ENCODE peak calls at places on chromosomes 2 and 18, in six cellular contexts. O is GM12878, L is HepG2, Q is A549, G is SK-N-SH, B is HCT116. A is an unnamed sample.

GRCh38 chr18:42113529-42114191 is 158.6 kb downstream of the PIK3C3 start:
- DNase-seq in G (no peak), O (no peak), B (no peak), L (peak), Q (no peak), A (peak)

GRCh38 chr18:3094355-3094684 is 81.4 kb upstream of the LPIN2 start:
- DNase-seq in G (no peak), Q (no peak), L (no peak), O (no peak), B (no peak), A (no peak)

GRCh38 chr2:236782938-236783337 is 213.3 kb downstream of the ACKR3 start:
- DNase-seq in B (no peak), Q (peak), G (no peak), O (no peak), L (no peak), A (no peak)

GRCh38 chr2:66569321-66569851 is 134.5 kb downstream of the MEIS1 start:
- DNase-seq in B (no peak), O (no peak), G (no peak), Q (no peak), L (no peak), A (peak)

GRCh38 chr2:144414324-144414845 is 105.5 kb downstream of the ZEB2 start:
- DNase-seq in G (no peak), L (no peak), B (no peak), Q (no peak), O (no peak), A (peak)

GRCh38 chr18:29003194-29003593 is 826.3 kb upstream of the CDH2 start:
- DNase-seq in G (no peak), Q (no peak), L (no peak), O (no peak), B (no peak), A (peak)

GRCh38 chr2:31381601-31382000 is 32.9 kb downstream of the XDH start:
- DNase-seq in Q (no peak), O (no peak), B (no peak), G (no peak), L (no peak), A (no peak)

GRCh38 chr2:128473175-128474013 is 154.7 kb upstream of the HS6ST1 start:
- DNase-seq in O (peak), Q (no peak), B (no peak), G (no peak), L (no peak), A (peak)

GRCh38 chr2:70083344-70084156 is 3.7 kb upstream of the PCBP1 start:
- DNase-seq in B (peak), Q (no peak), G (no peak), L (peak), O (peak), A (peak)

GRCh38 chr2:121285077-121285449 is at the start of gene TFCP2L1:
- DNase-seq in L (no peak), O (no peak), Q (peak), G (no peak), B (no peak), A (peak)

GRCh38 chr18:39561136-39561535 is 1995.5 kb upstream of the CELF4 start:
- DNase-seq in Q (no peak), L (no peak), B (no peak), O (no peak), G (no peak), A (no peak)

GRCh38 chr2:144088863-144089262 is 431.1 kb downstream of the ZEB2 start:
- DNase-seq in B (no peak), G (no peak), Q (no peak), L (no peak), O (no peak), A (no peak)

GRCh38 chr2:10923965-10924364 is 12.2 kb downstream of the KCNF1 start:
- DNase-seq in Q (no peak), G (no peak), L (no peak), O (no peak), B (no peak), A (no peak)

GRCh38 chr2:186466743-186467142 is 19.3 kb upstream of the ZC3H15 start:
- DNase-seq in G (no peak), L (no peak), B (no peak), O (no peak), Q (no peak), A (no peak)

DNA sequence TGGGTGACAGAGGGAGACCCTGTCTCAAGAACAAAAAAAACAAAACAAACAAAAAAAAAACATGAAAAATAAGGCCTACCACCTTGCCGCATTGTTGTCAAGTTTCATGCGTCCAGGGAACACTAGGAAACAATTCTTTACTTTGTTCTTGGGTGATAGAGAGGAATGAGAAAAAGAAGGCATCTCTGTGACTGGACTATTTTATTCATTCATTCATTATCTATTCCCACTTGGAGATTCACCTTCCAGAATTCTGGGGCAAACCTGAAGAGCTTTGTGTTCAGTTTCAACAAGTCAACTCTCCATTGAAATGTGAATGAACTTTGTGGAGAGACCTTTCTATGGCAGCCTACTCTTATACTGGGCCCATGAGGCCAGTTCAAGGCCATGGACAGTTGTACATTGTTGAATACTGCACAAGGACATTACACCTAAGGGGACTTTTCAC is 88.5 kb upstream of the NDUFV2 start:
- DNase-seq in Q (no peak), O (no peak), B (no peak), G (no peak), L (no peak), A (no peak)
- TF ChIP-seq MAX in Q (no peak), O (no peak), B (no peak), G (no peak), L (no peak), A (no peak)

GRCh38 chr2:157261199-157261782 is 3.8 kb downstream of the GALNT5 start:
- DNase-seq in Q (peak), G (peak), L (no peak), O (no peak), B (peak), A (peak)
- H3K4me3 ChIP-seq in Q (no peak), G (peak), L (no peak), O (no peak), B (no peak), A (no peak)

DNA sequence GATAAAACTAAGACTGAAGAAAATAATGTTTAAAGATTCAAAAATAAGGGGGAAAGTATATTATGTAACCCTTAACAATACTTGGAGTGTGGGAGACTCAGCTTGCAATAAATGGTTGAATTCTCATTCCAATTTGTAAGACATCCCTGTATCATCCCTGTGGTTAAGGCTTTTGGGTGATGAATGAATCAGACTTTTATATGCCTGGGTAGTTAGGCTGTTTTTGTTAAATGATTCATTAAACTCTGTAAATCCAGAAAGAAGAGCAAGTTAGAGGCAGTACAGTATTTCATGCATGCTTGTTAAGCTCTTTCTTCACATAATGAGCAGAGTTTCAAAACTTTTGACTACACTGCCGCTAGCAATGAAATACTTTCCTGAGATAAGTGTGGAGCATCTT is 948.8 kb downstream of the SOCS6 start:
- DNase-seq in G (no peak), O (no peak), Q (no peak), B (no peak), L (no peak), A (no peak)
- TF ChIP-seq CTCF in G (no peak), O (no peak), Q (no peak), B (no peak), L (no peak), A (no peak)

DNA sequence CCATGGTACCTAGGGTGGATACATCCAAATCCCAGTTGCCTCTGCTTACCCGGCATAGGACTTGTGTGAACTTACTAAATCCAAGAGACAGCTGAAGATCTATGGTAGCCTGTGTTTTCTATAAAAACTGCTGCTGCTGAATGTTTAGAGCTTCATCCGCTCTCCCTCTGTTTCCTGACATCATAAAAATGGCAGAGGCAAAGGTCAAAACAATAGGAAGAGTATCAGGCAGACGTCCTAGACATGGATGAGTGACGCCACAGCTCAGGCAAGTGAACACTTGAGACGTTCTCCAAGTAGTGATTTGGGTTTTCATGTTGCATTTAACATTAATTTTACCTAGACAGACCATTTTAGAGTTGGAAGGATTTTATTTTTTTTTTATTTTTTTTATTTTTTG is 258.2 kb downstream of the ALPK2 start:
- DNase-seq in G (no peak), B (no peak), Q (no peak), L (no peak), O (no peak), A (no peak)
- TF ChIP-seq MAX in G (no peak), B (no peak), Q (no peak), L (no peak), O (no peak), A (no peak)

DNA sequence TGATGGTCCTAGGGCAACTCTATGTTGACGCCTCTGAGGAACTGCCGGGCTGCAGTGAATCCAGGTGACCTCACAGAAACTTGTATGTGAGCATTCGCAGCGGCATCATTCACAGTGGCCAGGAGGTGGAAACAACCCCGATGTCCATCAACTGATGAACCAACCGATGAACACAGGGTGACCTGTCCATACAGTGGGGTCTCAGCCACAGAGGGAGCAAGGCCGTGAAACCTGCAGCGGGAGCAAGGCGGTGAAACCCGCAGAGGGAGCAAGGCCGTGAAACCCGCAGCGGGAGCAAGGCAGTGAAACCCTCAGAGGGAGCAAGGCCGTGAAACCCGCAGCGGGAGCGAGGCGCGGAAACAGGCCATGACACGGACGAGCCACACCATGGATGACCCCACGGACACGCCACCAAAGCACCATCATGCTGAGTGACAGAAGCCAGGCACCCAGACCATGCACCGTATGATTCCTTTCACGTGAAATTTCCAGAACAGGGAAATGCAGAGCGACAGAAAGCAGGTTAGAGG is 63.0 kb downstream of the PARD6G start:
- DNase-seq in L (no peak), G (no peak), B (no peak), Q (no peak), O (no peak), A (no peak)
- H3K4me3 ChIP-seq in L (no peak), G (no peak), B (no peak), Q (no peak), O (no peak), A (no peak)